ENCODE peak calls at places on chromosomes 13 and 19, in six cellular contexts. E is BE2C; Q is NCI-H1930; A is substantia nigra; J is activated CD4-positive, CD25-positive, alpha-beta regulatory T cell treated with anti-CD3 and anti-CD28 coated beads, Interleukin-2, amount 50 U/mL, for 16 hours; C is stimulated activated naive CD4-positive, alpha-beta T cell. R is an unnamed sample.

GRCh38 chr13:72820898-72821279 is 39.0 kb downstream of the PIBF1 start:
- DNase-seq in E (no peak), Q (no peak), A (no peak), J (no peak), C (no peak), R (no peak)

GRCh38 chr13:37225414-37226047 is 120.1 kb upstream of the CSNK1A1L start:
- DNase-seq in E (no peak), Q (no peak), A (no peak), J (no peak), C (no peak), R (no peak)

GRCh38 chr13:99151516-99151915 is 49.1 kb upstream of the UBAC2 start:
- DNase-seq in E (no peak), Q (no peak), A (no peak), J (no peak), C (no peak), R (no peak)

GRCh38 chr13:93326427-93326826 is 99.8 kb downstream of the GPC6 start:
- DNase-seq in E (no peak), Q (no peak), A (no peak), J (no peak), C (no peak), R (no peak)

GRCh38 chr19:20038358-20039202 is 725 bp downstream of the ZNF682 start:
- DNase-seq in E (no peak), Q (no peak), A (no peak), J (no peak), C (no peak), R (peak)

GRCh38 chr19:9645466-9645865 is 24.4 kb upstream of the ZNF561 start:
- DNase-seq in E (no peak), Q (no peak), A (no peak), J (no peak), C (no peak), R (no peak)

GRCh38 chr19:36340786-36341386 is 38.1 kb downstream of the ZFP14 start:
- DNase-seq in E (no peak), Q (no peak), A (no peak), J (no peak), C (no peak), R (no peak)

GRCh38 chr19:49442793-49443365 is 1.6 kb upstream of the SLC17A7 start:
- DNase-seq in E (peak), Q (peak), A (no peak), J (no peak), C (peak), R (no peak)

GRCh38 chr19:15841875-15842569 is 26.6 kb upstream of the OR10H1 start:
- DNase-seq in E (no peak), Q (no peak), A (no peak), J (no peak), C (no peak), R (no peak)

GRCh38 chr19:47215581-47215980 is 15.4 kb downstream of the BBC3 start:
- DNase-seq in E (no peak), Q (no peak), A (no peak), J (no peak), C (no peak), R (no peak)

GRCh38 chr19:48837081-48837524 is 812 bp upstream of the HSD17B14 start:
- DNase-seq in E (peak), Q (peak), A (peak), J (peak), C (peak), R (peak)

GRCh38 chr13:23799945-23800344 is 89.3 kb downstream of the MIPEP start:
- DNase-seq in E (no peak), Q (no peak), A (no peak), J (no peak), C (no peak), R (peak)

GRCh38 chr13:33793726-33794125 is 24.2 kb upstream of the RFC3 start:
- DNase-seq in E (no peak), Q (peak), A (no peak), J (no peak), C (no peak), R (no peak)

GRCh38 chr19:1610579-1610978 is 5.3 kb upstream of the UQCR11 start:
- DNase-seq in E (no peak), Q (no peak), A (no peak), J (no peak), C (no peak), R (no peak)

GRCh38 chr19:39145180-39145953 is 19.8 kb downstream of the PAK4 start:
- DNase-seq in E (no peak), Q (no peak), A (peak), J (no peak), C (no peak), R (no peak)

R was measured in CD4-positive, alpha-beta memory T cell.